ENCODE peak calls at places on chromosomes 12 and 14, in six cellular contexts. X is A549, S is GM12878, R is K562, U is upper lobe of left lung, F is HepG2. G is an unnamed sample.

GRCh38 chr12:27506645-27507189 is 17.3 kb upstream of the PPFIBP1 start:
- ATAC-seq in X (no peak), S (no peak), R (no peak), U (no peak), F (no peak), G (no peak)

GRCh38 chr12:3641428-3641883 is 111.5 kb downstream of the CRACR2A start:
- ATAC-seq in X (peak), S (no peak), R (no peak), U (peak), F (no peak), G (peak)

GRCh38 chr14:68762944-68763831 is 29.7 kb downstream of the ZFP36L1 start:
- ATAC-seq in X (no peak), S (no peak), R (peak), U (peak), F (peak), G (peak)

GRCh38 chr12:132415456-132416120 is 74.4 kb upstream of the FBRSL1 start:
- ATAC-seq in X (peak), S (peak), R (peak), U (peak), F (peak), G (peak)

GRCh38 chr14:105043656-105044055 is 21.6 kb downstream of the GPR132 start:
- ATAC-seq in X (no peak), S (no peak), R (no peak), U (no peak), F (no peak), G (no peak)

GRCh38 chr14:73644531-73645247 is at the start of gene DNAL1:
- ATAC-seq in X (peak), S (peak), R (peak), U (peak), F (peak), G (peak)

GRCh38 chr14:73619524-73619923 is 7.2 kb downstream of the ACOT6 start:
- ATAC-seq in X (no peak), S (no peak), R (no peak), U (no peak), F (no peak), G (no peak)

GRCh38 chr14:75422169-75422568 is 5.7 kb upstream of the JDP2 start:
- ATAC-seq in X (peak), S (no peak), R (no peak), U (no peak), F (no peak), G (no peak)

GRCh38 chr14:76904100-76904739 is 78.0 kb downstream of the LRRC74A start:
- ATAC-seq in X (peak), S (no peak), R (no peak), U (peak), F (no peak), G (peak)

GRCh38 chr14:34604990-34605389 is 25.0 kb downstream of the SNX6 start:
- ATAC-seq in X (peak), S (no peak), R (no peak), U (peak), F (no peak), G (no peak)

GRCh38 chr12:92543872-92544271 is 158.9 kb upstream of the PLEKHG7 start:
- ATAC-seq in X (no peak), S (peak), R (no peak), U (no peak), F (peak), G (no peak)

GRCh38 chr14:104820669-104821228 is 19.8 kb downstream of the ZBTB42 start:
- ATAC-seq in X (peak), S (no peak), R (peak), U (no peak), F (peak), G (peak)

GRCh38 chr12:122449317-122449716 is 26.8 kb upstream of the CLIP1 start:
- ATAC-seq in X (peak), S (no peak), R (peak), U (no peak), F (peak), G (no peak)

GRCh38 chr12:127083028-127083949 is 1183.7 kb upstream of the TMEM132C start:
- ATAC-seq in X (peak), S (peak), R (peak), U (peak), F (peak), G (peak)

GRCh38 chr12:6956332-6956727 is 5.2 kb downstream of the PTPN6 start:
- ATAC-seq in X (no peak), S (peak), R (no peak), U (no peak), F (no peak), G (no peak)

GRCh38 chr12:3195859-3196483 is 118.8 kb downstream of the TSPAN9 start:
- ATAC-seq in X (no peak), S (no peak), R (no peak), U (no peak), F (no peak), G (no peak)

GRCh38 chr12:119423285-119423684 is 88.8 kb downstream of the CCDC60 start:
- ATAC-seq in X (no peak), S (peak), R (peak), U (no peak), F (no peak), G (no peak)

GRCh38 chr12:11895421-11896064 is 175.2 kb upstream of the BCL2L14 start:
- ATAC-seq in X (no peak), S (peak), R (no peak), U (peak), F (no peak), G (no peak)

GRCh38 chr14:27243360-27243759 is 645.5 kb upstream of the NOVA1 start:
- ATAC-seq in X (no peak), S (no peak), R (no peak), U (no peak), F (no peak), G (no peak)

GRCh38 chr12:46217686-46218508 is 50.9 kb downstream of the SLC38A1 start:
- ATAC-seq in X (no peak), S (peak), R (no peak), U (peak), F (no peak), G (no peak)

GRCh38 chr14:106207316-106207715 is 680.9 kb downstream of the TMEM121 start:
- ATAC-seq in X (no peak), S (no peak), R (no peak), U (no peak), F (no peak), G (no peak)

GRCh38 chr12:704516-705242 is 41.4 kb upstream of the NINJ2 start:
- ATAC-seq in X (no peak), S (peak), R (no peak), U (no peak), F (no peak), G (no peak)

GRCh38 chr14:90536092-90536491 is 139.3 kb downstream of the CALM1 start:
- ATAC-seq in X (no peak), S (no peak), R (peak), U (no peak), F (no peak), G (peak)

GRCh38 chr12:52230364-52231281 is 2.4 kb upstream of the KRT7 start:
- ATAC-seq in X (peak), S (no peak), R (no peak), U (peak), F (no peak), G (no peak)

GRCh38 chr14:55302367-55302766 is 31.1 kb downstream of the FBXO34 start:
- ATAC-seq in X (no peak), S (peak), R (peak), U (no peak), F (no peak), G (no peak)

GRCh38 chr14:74933925-74934435 is 10.9 kb upstream of the RPS6KL1 start:
- ATAC-seq in X (peak), S (no peak), R (no peak), U (no peak), F (peak), G (no peak)

GRCh38 chr12:7588703-7589329 is 76.9 kb downstream of the APOBEC1 start:
- ATAC-seq in X (peak), S (peak), R (peak), U (peak), F (peak), G (peak)

GRCh38 chr12:40325349-40325960 is 100.7 kb downstream of the LRRK2 start:
- ATAC-seq in X (peak), S (peak), R (peak), U (peak), F (peak), G (no peak)

GRCh38 chr12:3371018-3371417 is 120.0 kb upstream of the PRMT8 start:
- ATAC-seq in X (no peak), S (no peak), R (no peak), U (no peak), F (no peak), G (no peak)

GRCh38 chr12:55847603-55848329 is 5.0 kb upstream of the MMP19 start:
- ATAC-seq in X (peak), S (peak), R (peak), U (peak), F (peak), G (peak)
- TF ChIP-seq EP300 in X (no peak), S (no peak), R (no peak), U (peak), F (no peak), G (peak)

DNA sequence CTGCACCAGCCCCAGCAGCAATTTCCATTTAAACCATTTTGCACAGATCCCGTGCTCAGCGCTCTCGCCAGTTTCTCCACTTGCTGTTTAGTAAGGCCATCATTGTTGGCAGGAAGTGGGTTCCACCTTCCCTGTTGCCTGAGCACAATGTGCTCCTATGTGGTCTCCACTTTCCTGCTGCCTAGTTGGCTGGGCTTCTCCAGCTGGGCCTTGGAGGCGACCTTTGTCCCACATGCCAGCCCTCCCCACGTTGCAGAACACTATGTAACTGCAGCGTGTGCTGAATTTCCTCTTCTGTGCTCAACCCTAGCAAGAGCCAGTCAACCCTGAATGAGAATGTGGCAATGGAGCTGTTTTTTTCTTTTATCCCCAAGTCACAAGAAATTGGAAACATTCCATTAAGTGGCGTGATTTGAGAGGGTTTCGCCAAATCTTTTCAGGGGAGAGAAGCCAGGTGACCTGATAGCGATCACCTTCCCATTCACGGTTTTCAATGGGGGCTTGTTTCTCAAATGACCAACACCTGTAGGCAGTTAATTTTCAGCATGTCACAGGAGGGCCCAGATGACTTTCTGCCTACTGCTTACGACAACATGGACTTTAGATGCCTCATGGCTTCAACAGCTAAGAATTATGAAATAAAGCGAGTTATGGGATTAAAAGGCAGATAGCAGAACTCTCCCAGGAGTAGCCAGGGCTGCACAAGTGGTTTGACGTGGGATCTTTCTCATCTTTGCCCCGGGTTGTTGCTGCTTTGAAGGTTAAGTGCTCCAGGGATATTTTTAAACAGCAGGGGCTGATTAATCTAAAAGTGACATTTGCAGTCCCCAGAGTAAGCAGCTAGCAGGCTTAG is at the start of gene ACACB:
- ATAC-seq in X (no peak), S (no peak), R (no peak), U (peak), F (peak), G (peak)
- TF ChIP-seq EP300 in X (no peak), S (no peak), R (no peak), U (peak), F (no peak), G (peak)

DNA sequence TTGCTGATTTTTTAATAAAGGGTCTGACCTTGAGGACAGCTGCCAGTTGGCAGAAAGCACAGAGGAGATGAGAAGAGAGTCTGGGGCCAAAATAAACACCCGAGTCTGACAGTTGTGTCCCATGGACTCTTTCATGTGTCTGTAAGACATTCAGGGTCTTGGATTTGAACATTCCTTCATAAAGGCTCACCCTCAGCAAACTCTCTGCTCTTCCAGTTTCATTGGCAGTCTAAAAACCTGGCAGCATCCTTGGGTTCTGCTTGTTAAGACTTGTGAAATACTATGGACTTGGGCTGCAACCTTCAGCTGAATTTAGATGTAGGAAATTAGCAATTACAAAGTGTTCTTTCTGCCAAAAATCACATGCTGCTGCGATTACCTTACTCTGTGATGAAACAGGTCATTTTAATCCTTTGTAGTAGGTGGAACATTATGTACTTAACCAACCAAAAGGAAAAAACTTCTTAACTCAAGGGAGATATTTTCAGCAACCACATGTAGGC is 32.0 kb upstream of the LMNTD1 start:
- ATAC-seq in X (no peak), S (no peak), R (no peak), U (peak), F (no peak), G (peak)
- TF ChIP-seq EP300 in X (no peak), S (no peak), R (no peak), U (peak), F (no peak), G (peak)

GRCh38 chr12:24044973-24045703 is 95.7 kb upstream of the SOX5 start:
- ATAC-seq in X (no peak), S (peak), R (no peak), U (no peak), F (peak), G (no peak)

GRCh38 chr12:24047345-24047744 is 97.9 kb upstream of the SOX5 start:
- ATAC-seq in X (no peak), S (no peak), R (no peak), U (no peak), F (no peak), G (no peak)

GRCh38 chr12:24042651-24043050 is 93.2 kb upstream of the SOX5 start:
- ATAC-seq in X (no peak), S (no peak), R (no peak), U (no peak), F (no peak), G (no peak)

GRCh38 chr12:24048446-24048845 is 99.0 kb upstream of the SOX5 start:
- ATAC-seq in X (no peak), S (no peak), R (no peak), U (no peak), F (no peak), G (no peak)

DNA sequence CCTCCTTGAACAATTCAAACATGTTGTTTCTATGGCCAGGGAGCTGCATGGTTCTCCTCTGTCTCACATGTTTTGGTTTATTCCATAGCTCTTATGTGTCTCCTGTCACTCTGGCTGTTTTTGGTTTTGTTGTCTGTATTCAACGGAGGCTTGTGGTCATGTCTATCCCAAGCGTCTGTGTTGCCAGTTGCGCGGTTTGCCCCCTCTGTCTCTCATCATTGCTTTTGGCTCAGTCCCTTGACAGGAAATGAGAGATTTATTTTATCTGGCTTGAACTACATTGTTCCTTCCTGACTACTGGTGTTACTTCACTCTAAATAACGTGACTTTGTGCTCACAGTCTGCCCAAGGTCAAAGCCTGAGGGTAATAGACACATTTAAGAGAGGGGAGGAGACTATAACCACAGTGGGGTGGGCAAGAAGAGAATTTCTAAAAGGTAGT is 96.4 kb upstream of the SOX5 start:
- ATAC-seq in X (no peak), S (peak), R (peak), U (peak), F (peak), G (no peak)
- TF ChIP-seq EP300 in X (no peak), S (no peak), R (no peak), U (no peak), F (peak), G (no peak)

GRCh38 chr12:108126212-108126611 is 2.9 kb upstream of the WSCD2 start:
- ATAC-seq in X (no peak), S (no peak), R (no peak), U (no peak), F (no peak), G (no peak)

GRCh38 chr12:108125073-108125472 is 4.0 kb upstream of the WSCD2 start:
- ATAC-seq in X (no peak), S (no peak), R (no peak), U (no peak), F (no peak), G (no peak)

GRCh38 chr12:108127654-108128053 is 1.4 kb upstream of the WSCD2 start:
- ATAC-seq in X (no peak), S (no peak), R (no peak), U (no peak), F (no peak), G (no peak)

GRCh38 chr12:108128221-108129016 is 669 bp upstream of the WSCD2 start:
- ATAC-seq in X (no peak), S (no peak), R (no peak), U (no peak), F (no peak), G (no peak)

GRCh38 chr12:108126990-108127468 is 2.1 kb upstream of the WSCD2 start:
- ATAC-seq in X (no peak), S (no peak), R (no peak), U (no peak), F (no peak), G (peak)
- TF ChIP-seq EP300 in X (no peak), S (no peak), R (no peak), U (no peak), F (no peak), G (no peak)

GRCh38 chr14:23286020-23286903 is at the start of gene HOMEZ:
- ATAC-seq in X (peak), S (peak), R (peak), U (peak), F (peak), G (peak)
- TF ChIP-seq EP300 in X (no peak), S (no peak), R (no peak), U (peak), F (no peak), G (no peak)

GRCh38 chr14:52845079-52845478 is 53.7 kb upstream of the GNPNAT1 start:
- ATAC-seq in X (no peak), S (no peak), R (no peak), U (no peak), F (no peak), G (no peak)
- TF ChIP-seq EP300 in X (no peak), S (no peak), R (no peak), U (no peak), F (no peak), G (no peak)

GRCh38 chr12:13209279-13210021 is 12.9 kb downstream of the EMP1 start:
- ATAC-seq in X (no peak), S (no peak), R (no peak), U (peak), F (no peak), G (no peak)

GRCh38 chr12:13204428-13204827 is 7.9 kb downstream of the EMP1 start:
- ATAC-seq in X (no peak), S (no peak), R (no peak), U (no peak), F (no peak), G (no peak)

GRCh38 chr12:13205809-13206559 is 9.5 kb downstream of the EMP1 start:
- ATAC-seq in X (peak), S (no peak), R (no peak), U (peak), F (no peak), G (peak)

GRCh38 chr12:13208533-13209278 is 12.2 kb downstream of the EMP1 start:
- ATAC-seq in X (no peak), S (no peak), R (no peak), U (peak), F (peak), G (no peak)

GRCh38 chr12:13206560-13206897 is 10.0 kb downstream of the EMP1 start:
- ATAC-seq in X (no peak), S (no peak), R (no peak), U (no peak), F (no peak), G (no peak)
- TF ChIP-seq EP300 in X (no peak), S (no peak), R (no peak), U (no peak), F (no peak), G (no peak)

GRCh38 chr12:106123551-106123991 is 15.2 kb downstream of the NUAK1 start:
- ATAC-seq in X (no peak), S (no peak), R (no peak), U (peak), F (no peak), G (peak)
- TF ChIP-seq EP300 in X (no peak), S (no peak), R (no peak), U (peak), F (no peak), G (no peak)